ENCODE peak calls at places on chromosomes 12 and 14, in eight cellular contexts. T, G, E, J, L, Y, R and Z are unnamed samples.

GRCh38 chr12:80443974-80444666 is at the start of gene PTPRQ:
- DNase-seq in T (no peak), G (no peak), E (peak), J (no peak), L (no peak), Y (no peak), R (peak), Z (no peak)

GRCh38 chr14:82387699-82388098 is 854.0 kb upstream of the SEL1L start:
- DNase-seq in T (no peak), G (no peak), E (no peak), J (no peak), L (no peak), Y (no peak), R (no peak), Z (no peak)

GRCh38 chr12:45200497-45201043 is 15.3 kb upstream of the ANO6 start:
- DNase-seq in T (no peak), G (no peak), E (no peak), J (no peak), L (no peak), Y (no peak), R (no peak), Z (no peak)

GRCh38 chr14:51786227-51786626 is 74.2 kb upstream of the GNG2 start:
- DNase-seq in T (no peak), G (no peak), E (no peak), J (no peak), L (no peak), Y (no peak), R (no peak), Z (no peak)

GRCh38 chr12:121808623-121809022 is 4.8 kb downstream of the SETD1B start:
- DNase-seq in T (no peak), G (no peak), E (no peak), J (no peak), L (no peak), Y (no peak), R (no peak), Z (no peak)

GRCh38 chr14:91891721-91892220 is 24.4 kb upstream of the TC2N start:
- DNase-seq in T (no peak), G (peak), E (no peak), J (no peak), L (no peak), Y (no peak), R (peak), Z (no peak)

GRCh38 chr14:72790887-72791566 is 102.9 kb downstream of the DPF3 start:
- DNase-seq in T (no peak), G (no peak), E (no peak), J (no peak), L (no peak), Y (peak), R (no peak), Z (no peak)

GRCh38 chr12:105084251-105085250 is at the start of gene ALDH1L2:
- DNase-seq in T (peak), G (peak), E (peak), J (peak), L (peak), Y (peak), R (peak), Z (peak)

GRCh38 chr14:100566119-100566518 is 21.1 kb downstream of the BEGAIN start:
- DNase-seq in T (no peak), G (no peak), E (no peak), J (no peak), L (no peak), Y (no peak), R (no peak), Z (no peak)

GRCh38 chr14:69358233-69358963 is 39.7 kb downstream of the ERH start:
- DNase-seq in T (no peak), G (no peak), E (no peak), J (no peak), L (no peak), Y (no peak), R (no peak), Z (no peak)

GRCh38 chr14:30669594-30669993 is 47.5 kb downstream of the SCFD1 start:
- DNase-seq in T (no peak), G (no peak), E (no peak), J (no peak), L (no peak), Y (no peak), R (no peak), Z (no peak)

GRCh38 chr12:42507589-42507988 is 82.0 kb downstream of the PRICKLE1 start:
- DNase-seq in T (no peak), G (no peak), E (no peak), J (no peak), L (no peak), Y (no peak), R (no peak), Z (no peak)

GRCh38 chr14:101564819-101565698 is 3.8 kb downstream of the DIO3 start:
- DNase-seq in T (peak), G (no peak), E (no peak), J (no peak), L (no peak), Y (no peak), R (no peak), Z (no peak)

GRCh38 chr14:96357216-96357615 is 5.9 kb downstream of the ATG2B start:
- DNase-seq in T (no peak), G (no peak), E (no peak), J (no peak), L (no peak), Y (no peak), R (no peak), Z (no peak)

GRCh38 chr12:111034911-111035577 is 114.7 kb upstream of the MYL2 start:
- DNase-seq in T (peak), G (no peak), E (no peak), J (no peak), L (no peak), Y (no peak), R (peak), Z (no peak)

GRCh38 chr12:25756974-25757665 is 201.4 kb upstream of the RASSF8 start:
- DNase-seq in T (no peak), G (no peak), E (no peak), J (no peak), L (no peak), Y (no peak), R (no peak), Z (no peak)

GRCh38 chr14:96268426-96269358 is 12.7 kb downstream of the BDKRB1 start:
- DNase-seq in T (no peak), G (peak), E (peak), J (peak), L (no peak), Y (peak), R (peak), Z (no peak)